ENCODE peak calls at places on chromosome 10, in six cellular contexts. K is IMR-90, D is A549, T is MM.1S, O is HepG2, J is astrocyte. U is an unnamed sample. For H3K4me1, the result is how much of the 10 kb centered on the place peaks cover.

GRCh38 chr10:21372651-21373410 is 152.7 kb downstream of the SKIDA1 start:
- DNase-seq in K (peak), D (peak), T (peak), O (no peak), J (peak), U (peak)

GRCh38 chr10:15735766-15736165 is 16.0 kb upstream of the ITGA8 start:
- DNase-seq in K (no peak), D (no peak), T (no peak), O (no peak), J (peak), U (no peak)

GRCh38 chr10:117550599-117551321 is 8.2 kb downstream of the EMX2 start:
- DNase-seq in K (no peak), D (no peak), T (no peak), O (no peak), J (no peak), U (no peak)

GRCh38 chr10:30728786-30729185 is 99.2 kb upstream of the LYZL2 start:
- DNase-seq in K (no peak), D (no peak), T (no peak), O (no peak), J (no peak), U (no peak)

GRCh38 chr10:98208925-98209324 is 59.1 kb downstream of the LOXL4 start:
- DNase-seq in K (peak), D (no peak), T (no peak), O (no peak), J (no peak), U (no peak)

GRCh38 chr10:133258066-133258817 is 18.4 kb downstream of the ADAM8 start:
- DNase-seq in K (no peak), D (no peak), T (no peak), O (no peak), J (no peak), U (peak)

GRCh38 chr10:68095176-68095575 is 14.1 kb upstream of the MYPN start:
- DNase-seq in K (peak), D (peak), T (no peak), O (no peak), J (peak), U (peak)

GRCh38 chr10:95133997-95134396 is 60.0 kb upstream of the ACSM6 start:
- DNase-seq in K (no peak), D (no peak), T (no peak), O (no peak), J (no peak), U (no peak)

GRCh38 chr10:104300002-104300735 is 31.2 kb downstream of the GSTO2 start:
- DNase-seq in K (peak), D (peak), T (no peak), O (no peak), J (peak), U (no peak)

GRCh38 chr10:91552706-91553105 is 80.2 kb downstream of the PPP1R3C start:
- DNase-seq in K (peak), D (peak), T (no peak), O (no peak), J (no peak), U (no peak)

GRCh38 chr10:61733358-61733940 is 70.7 kb downstream of the CABCOCO1 start:
- DNase-seq in K (peak), D (peak), T (peak), O (peak), J (peak), U (no peak)

GRCh38 chr10:109866168-109866994 is 56.9 kb downstream of the XPNPEP1 start:
- DNase-seq in K (peak), D (peak), T (no peak), O (no peak), J (no peak), U (no peak)

GRCh38 chr10:91627344-91628102 is 5.3 kb downstream of the PPP1R3C start:
- DNase-seq in K (no peak), D (no peak), T (no peak), O (no peak), J (no peak), U (no peak)

GRCh38 chr10:16835223-16835622 is 18.0 kb upstream of the RSU1 start:
- DNase-seq in K (no peak), D (no peak), T (no peak), O (no peak), J (no peak), U (no peak)

GRCh38 chr10:125694874-125695273 is 11.9 kb upstream of the TEX36 start:
- DNase-seq in K (peak), D (peak), T (no peak), O (no peak), J (peak), U (peak)

GRCh38 chr10:101224910-101225823 is 4.1 kb downstream of the LBX1 start:
- DNase-seq in K (no peak), D (no peak), T (no peak), O (no peak), J (no peak), U (no peak)

GRCh38 chr10:12797471-12798262 is 203.8 kb downstream of the CCDC3 start:
- DNase-seq in K (peak), D (no peak), T (no peak), O (no peak), J (peak), U (no peak)

GRCh38 chr10:101106351-101106750 is 24.7 kb upstream of the TLX1 start:
- DNase-seq in K (no peak), D (no peak), T (no peak), O (no peak), J (no peak), U (no peak)

GRCh38 chr10:61589547-61590243 is 73.0 kb upstream of the CABCOCO1 start:
- DNase-seq in K (peak), D (no peak), T (no peak), O (no peak), J (no peak), U (no peak)

GRCh38 chr10:60963441-60964256 is 19.7 kb upstream of the RHOBTB1 start:
- DNase-seq in K (peak), D (no peak), T (no peak), O (peak), J (peak), U (no peak)

GRCh38 chr10:62071846-62072281 is 170.4 kb downstream of the ARID5B start:
- DNase-seq in K (peak), D (no peak), T (no peak), O (no peak), J (peak), U (no peak)

GRCh38 chr10:86970887-86971145 is 2.5 kb downstream of the ADIRF start:
- DNase-seq in K (no peak), D (no peak), T (no peak), O (no peak), J (no peak), U (no peak)
- H3K4me1 ChIP-seq in K (under half), D (under half), T (under half), O (under half), J (under half), U (half or more)

DNA sequence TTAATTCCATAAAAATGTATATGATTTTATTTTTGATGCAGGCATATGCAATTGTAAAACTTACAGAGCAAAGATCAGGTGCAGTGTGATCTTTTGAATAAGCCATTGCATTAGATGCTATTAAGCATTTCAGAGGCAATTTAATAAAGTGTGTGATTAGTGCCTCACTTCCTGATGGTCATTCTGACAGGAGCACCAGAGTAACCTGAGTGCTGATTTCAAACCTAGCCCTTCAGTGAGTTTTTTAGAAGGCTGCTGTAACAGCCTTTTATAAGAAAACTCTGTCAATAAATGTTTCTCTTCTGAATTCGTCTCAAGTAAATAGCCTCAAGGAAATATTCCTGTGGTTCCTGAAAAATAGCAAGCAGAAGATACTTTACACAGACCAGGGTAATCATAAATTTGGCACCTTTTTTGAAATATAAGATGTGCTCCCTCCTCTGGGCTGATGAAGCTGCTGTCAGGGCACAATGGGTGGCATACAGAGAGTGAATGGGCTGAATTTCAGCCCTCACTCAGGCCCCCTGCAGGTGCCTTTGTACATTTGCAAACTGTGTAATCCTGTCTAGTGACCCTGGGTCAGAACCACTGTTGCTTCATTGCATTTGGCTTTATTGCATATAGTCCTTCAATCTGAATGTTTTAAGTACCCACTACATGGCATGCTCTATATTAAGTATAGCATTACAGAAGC is 193.7 kb upstream of the CSTF2T start:
- DNase-seq in K (peak), D (peak), T (peak), O (peak), J (no peak), U (no peak)
- TF ChIP-seq CTCF in K (peak), D (no peak), T (peak), O (peak), J (peak), U (peak)

DNA sequence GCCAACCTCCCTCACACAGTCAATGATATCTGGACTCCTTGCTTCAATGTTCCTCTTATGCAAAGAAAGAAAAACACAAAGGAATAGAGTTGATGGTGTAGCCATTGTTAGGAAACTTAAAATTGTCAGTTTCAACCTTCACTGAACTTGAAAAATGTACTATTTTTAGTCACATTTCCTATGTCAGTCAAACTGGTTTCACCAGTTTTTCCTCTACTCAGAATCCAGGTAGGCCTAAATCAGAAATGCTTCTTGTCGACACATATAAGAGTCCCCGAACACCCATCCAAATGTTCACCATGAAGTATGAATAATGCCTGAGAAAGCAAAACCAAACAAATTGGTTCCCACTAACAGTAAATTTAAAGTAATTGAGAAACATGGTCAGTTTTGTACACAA is 42.4 kb upstream of the ZMYND11 start:
- DNase-seq in K (no peak), D (no peak), T (no peak), O (no peak), J (no peak), U (no peak)
- H3K4me2 ChIP-seq in K (no peak), D (no peak), T (no peak), O (no peak), J (no peak), U (peak)

DNA sequence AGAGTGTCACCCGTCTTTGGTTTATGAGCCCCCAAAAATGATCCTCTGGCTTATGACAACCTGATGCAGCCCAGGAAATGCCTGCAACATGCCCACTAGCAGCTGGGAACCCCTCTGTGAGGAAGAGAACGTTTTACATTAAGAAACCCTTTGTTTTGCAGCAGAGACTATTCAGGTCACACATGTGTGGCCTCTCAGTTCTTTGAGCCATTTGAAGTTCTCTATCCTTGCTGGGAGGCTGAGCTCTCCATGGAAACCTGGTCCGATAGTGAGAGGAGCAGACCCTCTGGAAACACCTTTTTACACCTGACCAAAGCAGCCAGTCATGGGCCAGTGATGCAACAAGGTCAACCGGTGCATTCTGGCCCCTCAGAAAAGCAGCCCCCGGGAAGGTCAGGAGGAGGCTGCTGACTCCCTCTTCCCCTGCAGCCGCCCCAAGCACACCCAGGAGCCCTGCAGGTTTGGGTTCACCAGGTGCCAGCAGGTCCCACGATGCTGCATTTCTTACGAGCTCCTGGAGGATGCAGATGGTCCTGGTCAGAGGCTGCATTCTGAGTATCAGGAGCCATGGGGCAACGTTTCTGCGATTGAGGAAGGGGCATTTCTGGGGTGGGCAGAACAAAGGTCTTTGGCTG is 134.3 kb downstream of the ZMYND11 start:
- DNase-seq in K (no peak), D (no peak), T (no peak), O (no peak), J (no peak), U (no peak)
- H3K4me1 ChIP-seq in K (under half), D (under half), T (under half), O (under half), J (under half), U (under half)

GRCh38 chr10:63865210-63865609 is 344.0 kb downstream of the REEP3 start:
- DNase-seq in K (no peak), D (no peak), T (no peak), O (no peak), J (no peak), U (no peak)

GRCh38 chr10:63862860-63863259 is 341.7 kb downstream of the REEP3 start:
- DNase-seq in K (no peak), D (no peak), T (no peak), O (no peak), J (no peak), U (no peak)

GRCh38 chr10:63866075-63866746 is 345.0 kb downstream of the REEP3 start:
- DNase-seq in K (peak), D (peak), T (peak), O (peak), J (peak), U (peak)

GRCh38 chr10:63866747-63867140 is 345.5 kb downstream of the REEP3 start:
- DNase-seq in K (no peak), D (peak), T (peak), O (peak), J (no peak), U (no peak)
- TF ChIP-seq CTCF in K (peak), D (peak), T (no peak), O (no peak), J (no peak), U (peak)

GRCh38 chr10:26624017-26624416 is 73.5 kb upstream of the PDSS1 start:
- DNase-seq in K (no peak), D (no peak), T (no peak), O (no peak), J (no peak), U (no peak)

GRCh38 chr10:26621243-26621888 is 76.1 kb upstream of the PDSS1 start:
- DNase-seq in K (no peak), D (no peak), T (no peak), O (no peak), J (no peak), U (no peak)

GRCh38 chr10:26621889-26622681 is 75.4 kb upstream of the PDSS1 start:
- DNase-seq in K (peak), D (peak), T (no peak), O (no peak), J (peak), U (no peak)

GRCh38 chr10:26626066-26626465 is 71.4 kb upstream of the PDSS1 start:
- DNase-seq in K (no peak), D (no peak), T (no peak), O (no peak), J (no peak), U (no peak)

GRCh38 chr10:26622891-26623290 is 74.6 kb upstream of the PDSS1 start:
- DNase-seq in K (no peak), D (no peak), T (no peak), O (no peak), J (no peak), U (no peak)
- H3K4me2 ChIP-seq in K (no peak), D (peak), T (no peak), O (peak), J (peak), U (no peak)

GRCh38 chr10:33239257-33239656 is 95.2 kb downstream of the NRP1 start:
- DNase-seq in K (no peak), D (no peak), T (no peak), O (no peak), J (no peak), U (no peak)

GRCh38 chr10:33237736-33238624 is 96.5 kb downstream of the NRP1 start:
- DNase-seq in K (peak), D (peak), T (no peak), O (peak), J (peak), U (peak)

GRCh38 chr10:33240265-33240664 is 94.2 kb downstream of the NRP1 start:
- DNase-seq in K (no peak), D (no peak), T (no peak), O (no peak), J (no peak), U (no peak)

GRCh38 chr10:33236916-33237315 is 97.6 kb downstream of the NRP1 start:
- DNase-seq in K (no peak), D (no peak), T (no peak), O (no peak), J (no peak), U (no peak)

DNA sequence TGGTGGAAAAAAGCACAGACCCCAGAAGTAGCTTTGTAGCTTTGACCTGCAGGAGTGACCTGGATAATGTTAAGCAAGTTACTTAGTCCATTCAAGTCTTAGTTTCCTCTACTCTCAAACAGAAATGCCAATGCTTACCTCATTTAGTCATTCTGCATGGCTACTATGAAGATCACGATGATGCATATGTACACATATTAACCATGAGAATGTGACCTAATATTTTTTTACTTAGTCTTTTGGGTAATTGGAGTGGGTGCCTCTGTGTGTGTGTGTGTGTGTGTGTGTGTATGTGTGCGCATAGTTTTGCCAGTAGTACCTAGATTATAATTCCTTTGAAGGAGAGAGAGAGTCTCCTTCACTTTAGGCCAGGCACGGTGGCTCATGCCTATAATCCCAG is 95.8 kb downstream of the NRP1 start:
- DNase-seq in K (peak), D (peak), T (no peak), O (no peak), J (peak), U (no peak)
- H3K4me1 ChIP-seq in K (under half), D (half or more), T (under half), O (under half), J (half or more), U (half or more)

U was measured in PC-9.